ENCODE peak calls at places on chromosomes 4 and X, in ten cellular contexts. E, A, P, R, Z, G, H, K, M and X are unnamed samples.

GRCh38 chr4:109207060-109207459 is 95.4 kb downstream of the COL25A1 start:
- DNase-seq in E (no peak), A (peak), P (no peak), R (peak), Z (peak), G (no peak), H (no peak), K (no peak), M (no peak), X (no peak)

GRCh38 chr4:108931926-108932325 is 169.1 kb upstream of the ETNPPL start:
- DNase-seq in E (no peak), A (no peak), P (no peak), R (no peak), Z (no peak), G (no peak), H (no peak), K (no peak), M (no peak), X (no peak)

GRCh38 chrX:21885568-21885967 is 29.8 kb downstream of the YY2 start:
- DNase-seq in E (no peak), A (peak), P (no peak), R (peak), Z (no peak), G (no peak), H (no peak), K (no peak), M (no peak), X (no peak)

GRCh38 chrX:149003863-149004660 is 501.0 kb downstream of the IDS start:
- DNase-seq in E (no peak), A (no peak), P (no peak), R (no peak), Z (no peak), G (no peak), H (no peak), K (no peak), M (no peak), X (no peak)

GRCh38 chr4:98996056-98996941 is 778 bp downstream of the METAP1 start:
- DNase-seq in E (peak), A (peak), P (no peak), R (peak), Z (peak), G (no peak), H (peak), K (no peak), M (no peak), X (peak)

GRCh38 chr4:101200561-101200960 is 146.8 kb downstream of the PPP3CA start:
- DNase-seq in E (no peak), A (peak), P (no peak), R (peak), Z (peak), G (peak), H (no peak), K (peak), M (no peak), X (peak)

GRCh38 chr4:151485541-151486131 is 76.7 kb downstream of the FHIP1A start:
- DNase-seq in E (no peak), A (no peak), P (no peak), R (no peak), Z (peak), G (no peak), H (no peak), K (no peak), M (no peak), X (no peak)

GRCh38 chr4:140851032-140851636 is 94.9 kb upstream of the TBC1D9 start:
- DNase-seq in E (peak), A (peak), P (peak), R (peak), Z (peak), G (peak), H (no peak), K (peak), M (no peak), X (no peak)

GRCh38 chr4:89773793-89774192 is 63.2 kb downstream of the SNCA start:
- DNase-seq in E (no peak), A (no peak), P (no peak), R (no peak), Z (no peak), G (no peak), H (no peak), K (no peak), M (no peak), X (no peak)

GRCh38 chr4:115970859-115971258 is 857.4 kb upstream of the NDST4 start:
- DNase-seq in E (no peak), A (no peak), P (no peak), R (no peak), Z (no peak), G (no peak), H (no peak), K (no peak), M (no peak), X (no peak)

GRCh38 chr4:82842593-82842992 is 44.0 kb upstream of the SCD5 start:
- DNase-seq in E (no peak), A (peak), P (no peak), R (peak), Z (peak), G (no peak), H (no peak), K (no peak), M (no peak), X (peak)

GRCh38 chr4:88616275-88616996 is 24.2 kb downstream of the HERC3 start:
- DNase-seq in E (no peak), A (no peak), P (no peak), R (peak), Z (peak), G (no peak), H (no peak), K (peak), M (no peak), X (no peak)

GRCh38 chrX:41419082-41419481 is 28.1 kb upstream of the NYX start:
- DNase-seq in E (no peak), A (no peak), P (no peak), R (no peak), Z (no peak), G (no peak), H (no peak), K (no peak), M (no peak), X (no peak)

GRCh38 chr4:8724436-8725070 is 132.0 kb downstream of the CPZ start:
- DNase-seq in E (peak), A (no peak), P (no peak), R (no peak), Z (no peak), G (no peak), H (no peak), K (no peak), M (no peak), X (no peak)

GRCh38 chr4:98518555-98519267 is 139.7 kb downstream of the TSPAN5 start:
- DNase-seq in E (no peak), A (no peak), P (no peak), R (no peak), Z (no peak), G (no peak), H (no peak), K (no peak), M (no peak), X (no peak)

GRCh38 chr4:137981277-137981676 is 260.9 kb downstream of the SLC7A11 start:
- DNase-seq in E (no peak), A (no peak), P (no peak), R (peak), Z (peak), G (peak), H (no peak), K (no peak), M (no peak), X (peak)

GRCh38 chrX:13778916-13779315 is 38.0 kb downstream of the GPM6B start:
- DNase-seq in E (no peak), A (peak), P (no peak), R (peak), Z (peak), G (no peak), H (no peak), K (no peak), M (no peak), X (peak)

GRCh38 chr4:3703677-3704521 is 62.3 kb upstream of the ADRA2C start:
- DNase-seq in E (no peak), A (no peak), P (no peak), R (no peak), Z (no peak), G (no peak), H (peak), K (no peak), M (no peak), X (no peak)

GRCh38 chrX:106894392-106894909 is 8.7 kb downstream of the RIPPLY1 start:
- DNase-seq in E (peak), A (peak), P (peak), R (peak), Z (peak), G (peak), H (peak), K (peak), M (peak), X (peak)

GRCh38 chr4:182142146-182143085 is 100.8 kb upstream of the TENM3 start:
- DNase-seq in E (peak), A (no peak), P (no peak), R (peak), Z (peak), G (no peak), H (peak), K (no peak), M (no peak), X (peak)

GRCh38 chr4:6607368-6608050 is 32.5 kb downstream of the MAN2B2 start:
- DNase-seq in E (no peak), A (no peak), P (no peak), R (no peak), Z (no peak), G (no peak), H (no peak), K (no peak), M (no peak), X (peak)

GRCh38 chr4:33316033-33316432 is 2595.9 kb downstream of the PCDH7 start:
- DNase-seq in E (no peak), A (no peak), P (no peak), R (no peak), Z (no peak), G (no peak), H (no peak), K (no peak), M (no peak), X (no peak)

GRCh38 chr4:93771640-93772411 is 56.7 kb upstream of the ATOH1 start:
- DNase-seq in E (no peak), A (no peak), P (no peak), R (no peak), Z (no peak), G (no peak), H (no peak), K (no peak), M (no peak), X (no peak)

GRCh38 chr4:10529891-10530786 is 72.9 kb upstream of the ZNF518B start:
- DNase-seq in E (peak), A (peak), P (no peak), R (no peak), Z (no peak), G (no peak), H (peak), K (no peak), M (no peak), X (no peak)

GRCh38 chrX:97039363-97040029 is 155.8 kb downstream of the RPA4 start:
- DNase-seq in E (peak), A (peak), P (no peak), R (peak), Z (peak), G (no peak), H (peak), K (no peak), M (no peak), X (peak)

GRCh38 chr4:67727124-67727850 is 26.3 kb upstream of the UBA6 start:
- DNase-seq in E (no peak), A (peak), P (no peak), R (peak), Z (peak), G (no peak), H (no peak), K (no peak), M (no peak), X (no peak)

GRCh38 chr4:3077796-3078195 is 3.3 kb downstream of the HTT start:
- DNase-seq in E (no peak), A (no peak), P (no peak), R (no peak), Z (no peak), G (no peak), H (no peak), K (no peak), M (no peak), X (no peak)

GRCh38 chr4:133865606-133866327 is 335.8 kb downstream of the PABPC4L start:
- DNase-seq in E (no peak), A (peak), P (no peak), R (peak), Z (peak), G (peak), H (no peak), K (peak), M (no peak), X (no peak)

GRCh38 chr4:76982638-76983579 is 33.4 kb downstream of the SEPTIN11 start:
- DNase-seq in E (no peak), A (no peak), P (no peak), R (peak), Z (peak), G (no peak), H (no peak), K (no peak), M (no peak), X (no peak)

GRCh38 chrX:129523076-129524055 is at the start of gene SMARCA1:
- DNase-seq in E (peak), A (peak), P (no peak), R (peak), Z (peak), G (peak), H (peak), K (no peak), M (no peak), X (peak)

GRCh38 chrX:132490086-132490419 is 1.2 kb upstream of the MBNL3 start:
- DNase-seq in E (no peak), A (no peak), P (no peak), R (no peak), Z (no peak), G (no peak), H (peak), K (no peak), M (no peak), X (no peak)
- H3K27ac ChIP-seq in E (peak), A (no peak), P (no peak), R (no peak), Z (no peak), G (no peak), H (peak), K (no peak), M (peak), X (no peak)

DNA sequence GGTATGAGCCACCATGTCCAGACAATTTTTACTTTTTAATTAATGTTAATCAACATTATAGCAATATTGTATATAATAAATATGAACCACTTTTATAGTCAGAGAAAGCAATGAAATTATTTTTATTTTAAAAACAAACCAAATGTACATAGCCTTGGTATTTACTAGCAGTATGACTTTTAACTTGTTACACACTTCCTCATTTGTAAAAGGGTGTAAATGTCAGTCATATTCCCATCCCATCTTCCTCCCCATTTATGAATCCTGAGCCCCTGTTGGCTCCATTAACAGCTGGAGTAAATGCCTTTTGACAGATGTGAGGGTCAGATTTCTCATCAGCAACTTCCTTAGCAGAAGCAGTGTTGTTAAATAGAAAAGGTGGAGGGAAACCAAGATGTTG is 179.6 kb upstream of the SPRY1 start:
- DNase-seq in E (no peak), A (no peak), P (no peak), R (no peak), Z (no peak), G (no peak), H (no peak), K (no peak), M (no peak), X (no peak)
- H3K27ac ChIP-seq in E (no peak), A (no peak), P (no peak), R (no peak), Z (no peak), G (no peak), H (no peak), K (no peak), M (no peak), X (no peak)

GRCh38 chr4:52244773-52245360 is 193.8 kb downstream of the SPATA18 start:
- DNase-seq in E (peak), A (no peak), P (no peak), R (no peak), Z (no peak), G (no peak), H (no peak), K (no peak), M (no peak), X (no peak)
- H3K27ac ChIP-seq in E (no peak), A (no peak), P (no peak), R (no peak), Z (no peak), G (no peak), H (no peak), K (no peak), M (no peak), X (no peak)

GRCh38 chr4:86331362-86331761 is 28.5 kb downstream of the MAPK10 start:
- DNase-seq in E (peak), A (no peak), P (no peak), R (no peak), Z (no peak), G (no peak), H (no peak), K (no peak), M (no peak), X (no peak)
- H3K27ac ChIP-seq in E (peak), A (no peak), P (no peak), R (no peak), Z (no peak), G (no peak), H (no peak), K (no peak), M (no peak), X (no peak)

DNA sequence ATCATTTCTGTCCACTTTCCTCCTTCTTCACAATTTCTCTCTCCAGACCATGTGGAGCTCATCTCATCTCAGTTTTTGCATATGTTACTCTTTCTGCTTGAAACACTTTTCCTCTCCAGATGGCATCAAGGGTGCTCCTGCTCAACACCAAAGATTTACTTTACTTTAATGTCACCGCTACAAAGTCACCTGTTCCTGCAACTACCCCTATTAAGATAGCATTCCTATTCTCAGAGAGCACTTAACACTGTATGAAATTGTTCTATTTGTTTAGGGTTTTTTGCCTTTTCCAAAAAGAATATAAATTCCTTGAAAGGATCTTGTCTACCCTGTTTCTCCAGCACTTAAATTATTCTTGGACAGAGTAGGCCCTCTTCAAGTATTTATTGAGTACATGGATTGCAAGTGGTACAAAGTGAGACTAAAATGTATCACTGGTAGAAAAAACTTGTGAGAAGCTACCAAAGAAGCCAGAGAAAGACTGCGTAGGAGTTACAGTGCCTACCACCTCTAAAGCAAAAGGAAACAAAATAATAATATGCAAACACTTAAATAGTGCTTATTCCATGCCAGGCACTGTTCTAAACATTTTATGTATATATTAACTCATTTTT is 1.1 kb upstream of the EXOSC9 start:
- DNase-seq in E (no peak), A (no peak), P (no peak), R (no peak), Z (no peak), G (no peak), H (no peak), K (no peak), M (no peak), X (no peak)
- H3K27ac ChIP-seq in E (peak), A (no peak), P (no peak), R (no peak), Z (peak), G (no peak), H (no peak), K (peak), M (peak), X (peak)

GRCh38 chrX:124239324-124239723 is 93.1 kb upstream of the TEX13D start:
- DNase-seq in E (no peak), A (no peak), P (no peak), R (no peak), Z (no peak), G (no peak), H (no peak), K (no peak), M (no peak), X (no peak)

GRCh38 chrX:124239911-124240310 is 92.5 kb upstream of the TEX13D start:
- DNase-seq in E (no peak), A (no peak), P (no peak), R (no peak), Z (no peak), G (no peak), H (no peak), K (no peak), M (peak), X (no peak)

GRCh38 chrX:124242160-124242559 is 90.3 kb upstream of the TEX13D start:
- DNase-seq in E (no peak), A (no peak), P (no peak), R (no peak), Z (peak), G (no peak), H (no peak), K (no peak), M (no peak), X (no peak)

GRCh38 chrX:124238268-124238667 is 94.2 kb upstream of the TEX13D start:
- DNase-seq in E (no peak), A (no peak), P (no peak), R (no peak), Z (no peak), G (no peak), H (no peak), K (no peak), M (no peak), X (no peak)

DNA sequence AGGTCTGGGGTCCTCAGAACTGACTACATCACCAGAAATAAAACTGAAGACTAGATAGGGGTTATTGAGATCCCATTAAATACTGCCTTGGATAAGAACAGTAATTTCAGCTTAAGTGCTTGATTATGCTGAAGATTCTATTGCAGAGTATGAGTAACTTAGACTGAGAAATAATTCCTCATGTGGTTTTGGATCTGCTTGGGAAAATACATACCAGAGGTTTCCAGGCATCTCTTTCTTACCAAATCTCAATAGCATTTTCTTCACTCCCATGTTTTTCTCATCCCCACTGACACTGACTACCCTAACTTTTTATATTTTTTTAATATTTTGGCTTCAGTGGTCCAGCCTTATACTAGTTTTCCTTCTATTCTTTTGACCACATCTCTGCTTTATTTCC is 92.0 kb upstream of the TEX13D start:
- DNase-seq in E (no peak), A (no peak), P (no peak), R (no peak), Z (peak), G (no peak), H (no peak), K (no peak), M (no peak), X (no peak)
- H3K27ac ChIP-seq in E (no peak), A (no peak), P (no peak), R (no peak), Z (peak), G (no peak), H (no peak), K (no peak), M (no peak), X (no peak)

DNA sequence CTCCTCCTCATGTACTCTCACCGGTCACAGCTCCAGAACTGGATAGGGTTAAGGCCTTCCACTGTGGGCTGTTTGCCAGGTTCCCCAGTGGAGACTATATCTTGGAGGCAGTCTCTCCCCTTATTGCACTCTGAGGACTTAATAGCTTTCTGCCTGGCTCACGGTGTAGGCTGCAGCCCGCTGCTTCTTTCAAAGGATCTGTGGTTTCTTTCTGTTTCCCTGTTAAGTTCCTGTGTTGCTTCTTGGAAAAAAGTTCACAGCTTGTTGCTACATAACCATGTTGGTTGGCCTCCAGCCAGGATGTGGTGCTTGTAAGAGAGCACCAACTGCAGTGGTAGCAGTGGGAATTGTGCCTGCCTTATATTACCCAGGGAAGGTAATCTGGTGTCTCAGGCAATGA is 24.9 kb upstream of the ZDHHC15 start:
- DNase-seq in E (no peak), A (no peak), P (no peak), R (no peak), Z (peak), G (no peak), H (peak), K (no peak), M (no peak), X (no peak)
- H3K27ac ChIP-seq in E (no peak), A (no peak), P (no peak), R (no peak), Z (no peak), G (no peak), H (no peak), K (no peak), M (no peak), X (no peak)